ENCODE peak calls at places on chromosomes 16 and 17, in seven cellular contexts. L is neuronal stem cell, M is mesendoderm, N is H9, J is H1, T is trophoblast cell, Y is mesenchymal stem cell. X is an unnamed sample.

GRCh38 chr16:1645914-1646525 is 32.1 kb upstream of the JPT2 start:
- DNase-seq in M (peak), L (no peak), J (no peak), T (peak), Y (peak), N (no peak), X (peak)

GRCh38 chr17:75889454-75889853 is 7.3 kb downstream of the TRIM65 start:
- DNase-seq in N (no peak), L (no peak), Y (no peak), T (no peak), M (no peak), J (no peak), X (no peak)

GRCh38 chr16:81424761-81425160 is 19.8 kb upstream of the CMIP start:
- DNase-seq in Y (no peak), J (no peak), L (no peak), M (peak), T (peak), N (no peak), X (peak)

GRCh38 chr17:81684442-81684911 is 666 bp downstream of the HGS start:
- DNase-seq in M (peak), Y (peak), N (no peak), L (no peak), J (no peak), T (no peak), X (peak)

GRCh38 chr17:2336215-2337151 is at the start of gene TSR1:
- DNase-seq in L (peak), T (peak), J (peak), Y (peak), M (peak), N (peak), X (peak)

GRCh38 chr17:27776882-27777624 is 23.3 kb downstream of the NOS2 start:
- DNase-seq in L (no peak), N (no peak), T (no peak), Y (no peak), J (no peak), M (peak), X (no peak)

GRCh38 chr17:1111599-1112443 is 68.0 kb downstream of the ABR start:
- DNase-seq in L (no peak), M (no peak), Y (no peak), N (no peak), J (no peak), T (no peak), X (no peak)

GRCh38 chr16:79451196-79451816 is 149.2 kb downstream of the MAF start:
- DNase-seq in L (no peak), N (no peak), Y (no peak), M (no peak), T (peak), J (no peak), X (no peak)

GRCh38 chr17:72699566-72699965 is 392.9 kb downstream of the SLC39A11 start:
- DNase-seq in M (no peak), L (no peak), J (no peak), Y (no peak), N (no peak), T (no peak), X (peak)

DNA sequence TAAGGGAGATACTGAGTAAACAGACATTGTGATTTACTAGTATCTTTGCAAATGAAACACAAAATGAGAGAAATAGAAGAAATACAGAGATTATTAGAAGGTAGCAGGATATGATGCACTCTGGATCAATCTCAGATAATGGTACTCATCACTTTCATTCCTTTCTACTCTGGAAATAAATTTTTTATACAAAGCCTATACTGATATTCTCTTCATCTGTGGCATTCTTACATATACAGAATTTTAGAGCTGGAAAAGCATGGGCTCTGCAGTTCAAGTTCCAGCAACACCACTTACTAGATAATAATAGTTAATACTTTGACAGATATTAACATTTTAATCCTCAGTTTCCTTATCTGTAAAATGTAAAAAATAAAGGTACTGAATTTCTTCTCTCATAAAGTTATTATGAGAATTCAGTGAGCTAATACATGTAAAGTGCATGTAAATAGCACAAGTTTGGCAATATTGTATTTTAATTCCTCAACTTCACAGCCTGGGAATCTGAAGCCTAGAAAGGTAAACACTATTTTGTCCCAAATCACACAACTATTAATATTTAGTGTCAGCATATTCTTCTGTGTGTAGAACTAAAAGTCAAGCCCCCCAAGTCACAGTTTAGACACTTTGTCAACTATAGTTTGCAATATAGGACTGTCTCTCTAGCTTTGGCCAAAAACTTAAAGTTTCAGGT is 6.5 kb downstream of the RNF43 start:
- DNase-seq in L (no peak), T (no peak), N (no peak), Y (no peak), M (no peak), J (no peak), X (no peak)
- H3K4ac ChIP-seq in L (no peak), T (no peak), N (no peak), Y (no peak), M (no peak), J (no peak), X (no peak)

DNA sequence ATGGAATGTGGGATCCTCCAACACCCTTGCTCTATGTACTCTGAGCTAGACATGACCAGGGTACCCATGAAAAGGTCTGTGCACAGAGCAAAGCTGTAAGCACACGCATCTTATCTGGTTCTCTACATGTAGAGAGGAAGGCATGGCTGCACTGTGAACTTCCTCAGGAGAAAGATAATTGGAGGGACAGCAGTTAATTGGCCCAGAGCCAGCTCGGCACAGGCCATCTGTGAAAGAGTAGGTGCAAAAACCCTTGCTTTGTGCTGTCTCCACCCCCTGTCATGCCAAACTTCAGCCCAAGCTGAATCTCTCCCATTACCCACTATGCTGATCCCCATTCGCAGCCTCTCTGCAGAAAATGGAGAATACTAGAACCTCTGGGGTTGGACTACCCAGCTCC is 241.0 kb downstream of the GRIN2A start:
- DNase-seq in L (no peak), T (no peak), Y (no peak), J (no peak), N (no peak), M (no peak), X (no peak)
- H3K4ac ChIP-seq in L (no peak), T (no peak), Y (no peak), J (no peak), N (no peak), M (no peak), X (no peak)

DNA sequence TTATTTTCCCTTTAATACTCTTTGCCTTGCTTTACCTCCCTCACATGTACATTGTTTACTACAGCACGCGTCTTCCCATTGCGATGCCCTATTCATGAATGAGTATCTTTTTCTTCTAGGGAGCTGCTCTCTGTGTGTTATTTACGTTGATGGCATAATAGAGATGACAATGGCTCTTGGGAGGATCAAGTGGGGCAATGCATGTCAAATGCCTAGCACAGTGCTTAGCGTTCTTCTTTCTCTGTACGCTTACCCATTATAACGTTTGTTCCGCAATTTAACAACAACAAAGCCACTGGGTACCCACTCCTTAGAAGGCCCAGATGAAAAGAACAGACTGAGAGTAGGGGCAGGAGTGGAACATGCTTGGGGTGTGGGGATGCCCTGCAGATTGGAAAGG is 271.6 kb upstream of the TNRC6C start:
- DNase-seq in T (no peak), L (no peak), Y (no peak), N (no peak), M (no peak), J (no peak), X (no peak)
- H3K4ac ChIP-seq in T (no peak), L (no peak), Y (no peak), N (no peak), M (no peak), J (no peak), X (no peak)

GRCh38 chr16:11507991-11508390 is 78.7 kb downstream of the LITAF start:
- DNase-seq in N (no peak), Y (no peak), L (no peak), M (no peak), T (peak), J (no peak), X (no peak)
- H3K4ac ChIP-seq in N (no peak), Y (no peak), L (no peak), M (no peak), T (no peak), J (no peak), X (no peak)

GRCh38 chr16:57300387-57301125 is 16.1 kb upstream of the PLLP start:
- DNase-seq in J (peak), T (peak), N (peak), L (peak), M (peak), Y (peak), X (peak)
- H3K4ac ChIP-seq in J (no peak), T (no peak), N (no peak), L (no peak), M (no peak), Y (no peak), X (no peak)

DNA sequence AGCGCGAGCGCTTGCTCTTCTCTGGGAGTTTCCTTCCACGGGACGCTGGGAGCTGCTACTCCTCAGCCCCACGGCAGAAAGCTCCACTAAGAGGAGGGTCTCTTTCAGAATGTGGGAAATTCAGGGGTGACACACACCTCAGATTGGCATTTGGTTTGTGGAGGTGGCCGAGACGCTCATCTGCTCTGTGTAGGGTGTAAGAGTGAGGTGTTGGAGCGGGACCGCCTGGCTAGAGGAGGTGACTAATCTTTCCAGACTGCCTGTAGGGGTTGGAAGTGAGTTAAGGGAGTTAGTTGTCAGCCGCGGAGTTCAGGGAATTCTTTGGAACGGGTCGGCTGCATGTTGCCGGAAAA is 741 bp downstream of the PSMD11 start:
- DNase-seq in J (no peak), N (peak), T (peak), M (peak), L (no peak), Y (peak), X (peak)
- H3K4ac ChIP-seq in J (peak), N (no peak), T (peak), M (peak), L (no peak), Y (peak), X (peak)

GRCh38 chr16:3835089-3835602 is 45.4 kb downstream of the CREBBP start:
- DNase-seq in Y (no peak), J (no peak), T (no peak), N (no peak), M (no peak), L (no peak), X (no peak)

GRCh38 chr16:3839402-3840184 is 40.9 kb downstream of the CREBBP start:
- DNase-seq in T (no peak), N (no peak), M (no peak), L (no peak), J (no peak), Y (no peak), X (no peak)

GRCh38 chr16:3838600-3839401 is 41.7 kb downstream of the CREBBP start:
- DNase-seq in L (no peak), Y (no peak), T (no peak), N (no peak), J (no peak), M (no peak), X (peak)

GRCh38 chr16:3836641-3837040 is 43.9 kb downstream of the CREBBP start:
- DNase-seq in L (no peak), T (peak), N (no peak), Y (peak), J (no peak), M (no peak), X (peak)

GRCh38 chr16:3837851-3838564 is 42.5 kb downstream of the CREBBP start:
- DNase-seq in N (no peak), Y (no peak), L (no peak), J (no peak), T (no peak), M (no peak), X (no peak)
- H3K4ac ChIP-seq in N (no peak), Y (no peak), L (no peak), J (no peak), T (peak), M (no peak), X (no peak)